ENCODE peak calls at places on chromosome 17, in nine cellular contexts. T, P, K, J, H, I, M, S and O are unnamed samples.

GRCh38 chr17:34675143-34675542 is 95.8 kb downstream of the TMEM132E start:
- DNase-seq in T (no peak), P (no peak), K (no peak), I (no peak), M (no peak), H (no peak), J (no peak), S (no peak), O (no peak)

GRCh38 chr17:51189628-51190027 is 23.4 kb downstream of the NME2 start:
- DNase-seq in T (no peak), P (no peak), I (no peak), J (no peak), M (no peak), S (no peak), H (no peak), K (no peak), O (no peak)

GRCh38 chr17:31390748-31391495 is 553 bp upstream of the RAB11FIP4 start:
- DNase-seq in M (no peak), H (no peak), T (peak; percentile 37), P (no peak), J (peak; percentile 11), K (no peak), I (no peak), S (no peak), O (no peak)

GRCh38 chr17:7841622-7842379 is 7.8 kb downstream of the KDM6B start:
- DNase-seq in J (peak; percentile 97), S (peak; percentile 94), P (peak; percentile 95), I (peak; percentile 90), T (peak; percentile 96), H (peak; percentile 97), K (peak; percentile 94), M (peak; percentile 96), O (peak; percentile 94)

GRCh38 chr17:37466471-37466870 is 23.2 kb upstream of the DUSP14 start:
- DNase-seq in H (no peak), P (no peak), T (no peak), M (no peak), I (no peak), K (no peak), J (no peak), S (no peak), O (no peak)

GRCh38 chr17:732788-733720 is 658 bp downstream of the TLCD3A start:
- DNase-seq in M (peak; percentile 47), P (peak; percentile 77), T (peak; percentile 68), K (no peak), H (peak; percentile 58), I (no peak), J (peak; percentile 77), S (no peak), O (peak; percentile 50)

GRCh38 chr17:27282054-27282501 is 11.8 kb upstream of the WSB1 start:
- DNase-seq in S (no peak), K (no peak), J (peak; percentile 73), M (no peak), H (no peak), T (no peak), I (no peak), P (no peak), O (no peak)

GRCh38 chr17:54867634-54868033 is 33.0 kb upstream of the TOM1L1 start:
- DNase-seq in T (no peak), K (no peak), S (no peak), I (no peak), P (no peak), M (no peak), J (no peak), H (no peak), O (no peak)

GRCh38 chr17:76368545-76368944 is 14.8 kb upstream of the PRPSAP1 start:
- DNase-seq in I (no peak), M (no peak), H (no peak), S (no peak), K (no peak), J (peak; percentile 36), P (no peak), T (no peak), O (no peak)

GRCh38 chr17:4134756-4135155 is 8.1 kb downstream of the ZZEF1 start:
- DNase-seq in M (no peak), K (no peak), I (no peak), J (no peak), H (no peak), S (no peak), T (no peak), P (no peak), O (peak; percentile 44)

GRCh38 chr17:83147285-83147684 is 67.9 kb downstream of the METRNL start:
- DNase-seq in H (no peak), K (no peak), P (no peak), S (no peak), T (no peak), I (no peak), M (no peak), J (no peak), O (no peak)

GRCh38 chr17:70563301-70563820 is 394.0 kb downstream of the KCNJ2 start:
- DNase-seq in K (peak; percentile 23), T (no peak), H (no peak), M (no peak), S (no peak), P (no peak), I (no peak), J (no peak), O (peak; percentile 47)

GRCh38 chr17:74711058-74711824 is 1.5 kb downstream of the CD300LF start:
- DNase-seq in I (no peak), M (no peak), T (no peak), P (peak; percentile 57), K (no peak), H (no peak), J (no peak), S (no peak), O (no peak)

GRCh38 chr17:74712756-74713155 is at the start of gene CD300LF:
- DNase-seq in K (peak; percentile 29), I (no peak), P (peak; percentile 82), H (no peak), J (no peak), M (no peak), S (no peak), T (no peak), O (peak; percentile 22)

GRCh38 chr17:74712301-74712700 is 422 bp downstream of the CD300LF start:
- DNase-seq in K (no peak), I (no peak), T (no peak), P (peak; percentile 52), M (no peak), J (no peak), S (no peak), H (no peak), O (no peak)

GRCh38 chr17:74715144-74715543 is 2.4 kb upstream of the CD300LF start:
- DNase-seq in J (no peak), S (no peak), K (no peak), P (peak; percentile 73), I (no peak), H (no peak), M (no peak), T (no peak), O (no peak)

GRCh38 chr17:74713199-74713755 is 554 bp upstream of the CD300LF start:
- DNase-seq in I (no peak), J (no peak), S (no peak), M (no peak), P (peak; percentile 55), H (no peak), T (no peak), K (no peak), O (no peak)
- H3K9me3 ChIP-seq in I (no peaks in the 10 kb centered on the region), J (no peaks in the 10 kb centered on the region), S (no peaks in the 10 kb centered on the region), M (no peaks in the 10 kb centered on the region), P (no peaks in the 10 kb centered on the region), H (no peaks in the 10 kb centered on the region), T (no peaks in the 10 kb centered on the region), K (no peaks in the 10 kb centered on the region), O (no peaks in the 10 kb centered on the region)

DNA sequence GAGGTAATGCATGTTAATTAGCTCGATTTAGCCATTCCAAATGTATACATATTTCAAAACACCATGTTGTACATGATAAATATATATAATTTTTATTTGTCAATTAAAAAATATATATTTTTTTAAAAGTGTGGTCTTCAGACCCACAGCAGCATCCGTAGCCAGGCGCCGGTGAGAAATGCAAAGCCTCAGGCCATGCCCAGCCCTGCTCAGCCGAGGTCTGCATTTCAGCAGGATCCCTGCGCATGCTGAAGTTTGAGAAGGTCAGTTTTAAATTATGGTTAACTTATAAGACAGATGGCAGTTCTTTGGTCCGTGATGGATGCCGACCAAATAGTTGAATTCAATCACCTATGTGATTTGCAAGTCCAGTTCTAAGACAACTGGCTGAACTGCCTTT is 28.0 kb upstream of the TBX2 start:
- DNase-seq in K (no peak), T (no peak), M (no peak), H (peak; percentile 39), J (no peak), S (no peak), P (no peak), I (no peak), O (no peak)
- H3K9me3 ChIP-seq in K (no peaks in the 10 kb centered on the region), T (no peaks in the 10 kb centered on the region), M (no peaks in the 10 kb centered on the region), H (no peaks in the 10 kb centered on the region), J (no peaks in the 10 kb centered on the region), S (no peaks in the 10 kb centered on the region), P (no peaks in the 10 kb centered on the region), I (no peaks in the 10 kb centered on the region), O (no peaks in the 10 kb centered on the region)

DNA sequence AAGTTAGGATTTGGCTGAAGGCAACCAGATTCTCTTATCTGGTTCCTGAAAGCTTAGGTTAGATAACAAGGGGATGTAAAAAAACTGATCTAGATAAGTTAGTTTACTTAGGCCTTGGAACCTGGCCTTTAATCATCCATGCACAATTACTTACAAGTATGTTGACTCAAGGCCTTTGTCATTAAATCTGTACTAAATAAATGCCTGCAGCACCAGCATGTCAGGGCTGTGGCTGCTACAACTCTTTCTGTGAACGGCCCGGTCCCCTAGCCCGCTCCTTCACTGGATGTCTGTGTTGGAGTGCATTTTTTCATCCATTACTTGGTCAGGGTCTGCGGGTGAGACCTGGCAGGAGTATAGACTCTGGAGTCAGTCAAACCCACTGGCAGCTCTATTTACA is 48.4 kb upstream of the ALDH3A1 start:
- DNase-seq in M (no peak), J (no peak), T (no peak), P (no peak), H (no peak), S (no peak), I (no peak), K (no peak), O (no peak)
- H3K9me3 ChIP-seq in M (no peaks in the 10 kb centered on the region), J (no peaks in the 10 kb centered on the region), T (peaks cover 6% of the 10 kb centered on the region), P (no peaks in the 10 kb centered on the region), H (peaks cover 11% of the 10 kb centered on the region), S (peaks cover 13% of the 10 kb centered on the region), I (no peaks in the 10 kb centered on the region), K (no peaks in the 10 kb centered on the region), O (no peaks in the 10 kb centered on the region)

GRCh38 chr17:59727817-59728533 is 20.5 kb downstream of the VMP1 start:
- DNase-seq in K (no peak), H (no peak), S (no peak), J (no peak), P (no peak), T (no peak), M (no peak), I (no peak), O (no peak)

GRCh38 chr17:59723607-59724006 is 16.2 kb downstream of the VMP1 start:
- DNase-seq in J (no peak), S (no peak), T (no peak), M (no peak), P (no peak), H (no peak), K (no peak), I (no peak), O (no peak)

GRCh38 chr17:59722623-59723022 is 15.2 kb downstream of the VMP1 start:
- DNase-seq in I (no peak), S (no peak), T (no peak), P (no peak), H (no peak), K (no peak), M (no peak), J (no peak), O (no peak)

GRCh38 chr17:59723041-59723440 is 15.6 kb downstream of the VMP1 start:
- DNase-seq in H (no peak), K (no peak), J (no peak), I (no peak), P (no peak), S (no peak), T (no peak), M (no peak), O (no peak)

GRCh38 chr17:59725691-59726090 is 18.2 kb downstream of the VMP1 start:
- DNase-seq in H (no peak), S (no peak), I (no peak), J (peak; percentile 78), P (no peak), T (no peak), M (no peak), K (no peak), O (no peak)
- H3K9me3 ChIP-seq in H (no peaks in the 10 kb centered on the region), S (no peaks in the 10 kb centered on the region), I (no peaks in the 10 kb centered on the region), J (no peaks in the 10 kb centered on the region), P (no peaks in the 10 kb centered on the region), T (no peaks in the 10 kb centered on the region), M (no peaks in the 10 kb centered on the region), K (no peaks in the 10 kb centered on the region), O (no peaks in the 10 kb centered on the region)